ENCODE peak calls at places on chromosomes 11 and 22, in four cellular contexts. One of them, this sample, is unnamed.

GRCh38 chr11:76692956-76693355 is 22.4 kb upstream of the LRRC32 start:
- DNase-seq in NB4: no peak
- DNase-seq in endothelial cell of umbilical vein: no peak
- DNase-seq in A549: no peak
- DNase-seq in this sample: no peak

GRCh38 chr11:86940122-86940777 is 14.9 kb downstream of the FZD4 start:
- DNase-seq in NB4: no peak
- DNase-seq in endothelial cell of umbilical vein: peak; percentile 83
- DNase-seq in A549: no peak
- DNase-seq in this sample: no peak

GRCh38 chr11:6646631-6647281 is 8.9 kb downstream of the DCHS1 start:
- DNase-seq in NB4: peak; percentile 90
- DNase-seq in endothelial cell of umbilical vein: no peak
- DNase-seq in A549: no peak
- DNase-seq in this sample: no peak

GRCh38 chr11:126307706-126308105 is 3.8 kb downstream of the DCPS start:
- DNase-seq in NB4: peak; percentile 90
- DNase-seq in endothelial cell of umbilical vein: peak; percentile 49
- DNase-seq in A549: peak; percentile 40
- DNase-seq in this sample: no peak

GRCh38 chr11:77117485-77117884 is 10.6 kb upstream of the MYO7A start:
- DNase-seq in NB4: no peak
- DNase-seq in endothelial cell of umbilical vein: no peak
- DNase-seq in A549: no peak
- DNase-seq in this sample: no peak

GRCh38 chr22:22386602-22387385 is 121.7 kb downstream of the ZNF280B start:
- DNase-seq in NB4: no peak
- DNase-seq in endothelial cell of umbilical vein: no peak
- DNase-seq in A549: no peak
- DNase-seq in this sample: no peak

GRCh38 chr11:115126515-115127208 is 377.6 kb downstream of the CADM1 start:
- DNase-seq in NB4: no peak
- DNase-seq in endothelial cell of umbilical vein: no peak
- DNase-seq in A549: no peak
- DNase-seq in this sample: no peak

GRCh38 chr11:17383466-17383865 is 5.0 kb downstream of the KCNJ11 start:
- DNase-seq in NB4: no peak
- DNase-seq in endothelial cell of umbilical vein: no peak
- DNase-seq in A549: no peak
- DNase-seq in this sample: no peak

GRCh38 chr11:65634905-65635731 is 2.8 kb upstream of the SIPA1 start:
- DNase-seq in NB4: no peak
- DNase-seq in endothelial cell of umbilical vein: no peak
- DNase-seq in A549: no peak
- DNase-seq in this sample: no peak

GRCh38 chr11:35389897-35390462 is 29.4 kb downstream of the SLC1A2 start:
- DNase-seq in NB4: no peak
- DNase-seq in endothelial cell of umbilical vein: no peak
- DNase-seq in A549: no peak
- DNase-seq in this sample: no peak

GRCh38 chr22:25782831-25783230 is 40.8 kb downstream of the MYO18B start:
- DNase-seq in NB4: no peak
- DNase-seq in endothelial cell of umbilical vein: no peak
- DNase-seq in A549: no peak
- DNase-seq in this sample: no peak

GRCh38 chr11:60942970-60943565 is 8.9 kb downstream of the SLC15A3 start:
- DNase-seq in NB4: no peak
- DNase-seq in endothelial cell of umbilical vein: no peak
- DNase-seq in A549: no peak
- DNase-seq in this sample: no peak

GRCh38 chr22:23835773-23836144 is 3.0 kb downstream of the DERL3 start:
- DNase-seq in NB4: no peak
- DNase-seq in endothelial cell of umbilical vein: no peak
- DNase-seq in A549: no peak
- DNase-seq in this sample: no peak

GRCh38 chr22:38753894-38754246 is 1.9 kb downstream of the SUN2 start:
- DNase-seq in NB4: no peak
- DNase-seq in endothelial cell of umbilical vein: no peak
- DNase-seq in A549: no peak
- DNase-seq in this sample: no peak

GRCh38 chr11:110759972-110760381 is 47.7 kb upstream of the ARHGAP20 start:
- DNase-seq in NB4: no peak
- DNase-seq in endothelial cell of umbilical vein: peak; percentile 33
- DNase-seq in A549: no peak
- DNase-seq in this sample: no peak

GRCh38 chr11:110971110-110971509 is 258.9 kb upstream of the ARHGAP20 start:
- DNase-seq in NB4: peak; percentile 8
- DNase-seq in endothelial cell of umbilical vein: no peak
- DNase-seq in A549: no peak
- DNase-seq in this sample: no peak

GRCh38 chr11:10329935-10330334 is 25.1 kb downstream of the ADM start:
- DNase-seq in NB4: no peak
- DNase-seq in endothelial cell of umbilical vein: peak; percentile 84
- DNase-seq in A549: peak; percentile 51
- DNase-seq in this sample: no peak

GRCh38 chr22:47200273-47201051 is 438.0 kb downstream of the TBC1D22A start:
- DNase-seq in NB4: no peak
- DNase-seq in endothelial cell of umbilical vein: no peak
- DNase-seq in A549: no peak
- DNase-seq in this sample: peak; percentile 4

GRCh38 chr11:111334495-111335123 is 36.3 kb downstream of the POU2AF3 start:
- DNase-seq in NB4: no peak
- DNase-seq in endothelial cell of umbilical vein: no peak
- DNase-seq in A549: peak; percentile 48
- DNase-seq in this sample: no peak

GRCh38 chr11:120173771-120174170 is 35.9 kb upstream of the TRIM29 start:
- DNase-seq in NB4: no peak
- DNase-seq in endothelial cell of umbilical vein: no peak
- DNase-seq in A549: no peak
- DNase-seq in this sample: no peak

DNA sequence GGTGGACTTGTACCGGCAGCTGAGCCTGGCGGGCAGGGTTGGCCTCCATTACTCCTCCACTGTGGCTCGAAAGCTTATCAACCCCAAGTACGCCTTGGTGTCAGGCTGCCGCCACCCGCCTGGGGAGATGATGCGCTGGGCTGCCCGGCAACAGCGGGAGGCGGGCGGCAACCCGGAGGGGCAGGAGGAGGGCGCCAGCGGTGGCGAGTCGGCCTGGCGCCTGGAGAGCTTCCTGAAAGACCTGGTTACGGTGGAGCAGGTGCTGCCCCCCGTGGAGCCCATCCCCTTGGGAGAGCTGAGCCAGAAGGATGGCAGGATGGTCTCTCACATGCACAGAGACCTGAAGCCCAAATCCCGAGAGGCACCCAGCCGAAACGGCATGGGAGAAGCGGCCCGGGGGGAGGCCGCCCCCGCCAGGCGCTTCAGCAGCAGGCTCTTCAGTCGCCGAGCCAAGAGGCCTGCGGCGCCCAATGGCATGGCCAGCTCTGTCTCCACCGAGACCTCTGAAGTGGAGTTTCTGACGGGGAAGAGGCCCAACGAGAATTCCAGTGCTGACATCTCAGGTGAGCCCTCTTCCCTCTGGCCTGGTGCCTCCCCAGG is 26.7 kb downstream of the FAM83F start:
- DNase-seq in NB4: no peak
- DNase-seq in endothelial cell of umbilical vein: no peak
- DNase-seq in A549: no peak
- DNase-seq in this sample: no peak
- TF ChIP-seq MAX in NB4: no peak
- TF ChIP-seq MAX in endothelial cell of umbilical vein: no peak
- TF ChIP-seq MAX in A549: no peak
- TF ChIP-seq MAX in this sample: no peak

GRCh38 chr11:3217751-3218482 is 696 bp downstream of the MRGPRG start:
- DNase-seq in NB4: no peak
- DNase-seq in endothelial cell of umbilical vein: no peak
- DNase-seq in A549: no peak
- DNase-seq in this sample: peak; percentile 49
- TF ChIP-seq MAX in NB4: no peak
- TF ChIP-seq MAX in endothelial cell of umbilical vein: no peak
- TF ChIP-seq MAX in A549: no peak
- TF ChIP-seq MAX in this sample: no peak

GRCh38 chr11:118241191-118242098 is 10.7 kb downstream of the MPZL3 start:
- DNase-seq in NB4: peak; percentile 87
- DNase-seq in endothelial cell of umbilical vein: peak; percentile 93
- DNase-seq in A549: no peak
- DNase-seq in this sample: no peak
- TF ChIP-seq MAX in NB4: no peak
- TF ChIP-seq MAX in endothelial cell of umbilical vein: no peak
- TF ChIP-seq MAX in A549: no peak
- TF ChIP-seq MAX in this sample: no peak

GRCh38 chr11:94325681-94326080 is 21.3 kb downstream of the IZUMO1R start:
- DNase-seq in NB4: peak; percentile 72
- DNase-seq in endothelial cell of umbilical vein: peak; percentile 44
- DNase-seq in A549: peak; percentile 50
- DNase-seq in this sample: peak; percentile 94
- TF ChIP-seq MAX in NB4: no peak
- TF ChIP-seq MAX in endothelial cell of umbilical vein: no peak
- TF ChIP-seq MAX in A549: no peak
- TF ChIP-seq MAX in this sample: peak; percentile 20

GRCh38 chr11:62124186-62125113 is 639 bp downstream of the INCENP start:
- DNase-seq in NB4: peak; percentile 72
- DNase-seq in endothelial cell of umbilical vein: peak; percentile 43
- DNase-seq in A549: no peak
- DNase-seq in this sample: no peak

GRCh38 chr11:62123669-62124185 is at the start of gene INCENP:
- DNase-seq in NB4: peak; percentile 99
- DNase-seq in endothelial cell of umbilical vein: peak; percentile 100
- DNase-seq in A549: peak; percentile 98
- DNase-seq in this sample: peak; percentile 94

GRCh38 chr11:62125881-62126280 is 2.1 kb downstream of the INCENP start:
- DNase-seq in NB4: peak; percentile 34
- DNase-seq in endothelial cell of umbilical vein: no peak
- DNase-seq in A549: no peak
- DNase-seq in this sample: no peak

GRCh38 chr11:62127426-62127825 is 3.6 kb downstream of the INCENP start:
- DNase-seq in NB4: no peak
- DNase-seq in endothelial cell of umbilical vein: no peak
- DNase-seq in A549: no peak
- DNase-seq in this sample: no peak

GRCh38 chr11:62125316-62125715 is 1.5 kb downstream of the INCENP start:
- DNase-seq in NB4: no peak
- DNase-seq in endothelial cell of umbilical vein: no peak
- DNase-seq in A549: no peak
- DNase-seq in this sample: no peak
- TF ChIP-seq MAX in NB4: no peak
- TF ChIP-seq MAX in endothelial cell of umbilical vein: no peak
- TF ChIP-seq MAX in A549: no peak
- TF ChIP-seq MAX in this sample: no peak

GRCh38 chr22:19607198-19608113 is 83.2 kb upstream of the CLDN5 start:
- DNase-seq in NB4: no peak
- DNase-seq in endothelial cell of umbilical vein: peak; percentile 74
- DNase-seq in A549: no peak
- DNase-seq in this sample: peak; percentile 55
- TF ChIP-seq MAX in NB4: no peak
- TF ChIP-seq MAX in endothelial cell of umbilical vein: no peak
- TF ChIP-seq MAX in A549: no peak
- TF ChIP-seq MAX in this sample: peak; percentile 17

This sample was measured in H1.